ENCODE peak calls at places on chromosomes 4 and X, in five cellular contexts. V is dermis microvascular lymphatic vessel endothelial cell, J is NCI-H1436, H is EL, Q is HCT116. C is an unnamed sample.

GRCh38 chr4:142293536-142293935 is 552.6 kb downstream of the INPP4B start:
- DNase-seq in J (no peak), Q (no peak), H (peak), V (no peak), C (no peak)

GRCh38 chr4:1369484-1370079 is 22.6 kb downstream of the UVSSA start:
- DNase-seq in J (no peak), V (no peak), H (no peak), Q (no peak), C (no peak)

GRCh38 chrX:138761380-138761779 is 49.9 kb upstream of the FGF13 start:
- DNase-seq in Q (no peak), H (no peak), V (no peak), J (no peak), C (no peak)

GRCh38 chr4:108224628-108225053 is 55.9 kb upstream of the LEF1 start:
- DNase-seq in H (peak), Q (no peak), V (peak), J (no peak), C (no peak)

GRCh38 chr4:82891728-82892466 is 944 bp upstream of the SEC31A start:
- DNase-seq in H (peak), V (peak), Q (no peak), J (no peak), C (no peak)

GRCh38 chr4:94545296-94545695 is 93.6 kb downstream of the PDLIM5 start:
- DNase-seq in H (peak), J (no peak), V (peak), Q (no peak), C (no peak)

GRCh38 chr4:82044141-82044993 is 329.4 kb downstream of the HNRNPD start:
- DNase-seq in J (peak), H (peak), Q (no peak), V (no peak), C (peak)

GRCh38 chrX:7582191-7582590 is 260.8 kb upstream of the VCX start:
- DNase-seq in H (no peak), J (no peak), V (no peak), Q (no peak), C (no peak)

C was measured in HuH-7.5.